ENCODE peak calls at places on chromosome X, in seven cellular contexts. One of them, this sample, is unnamed.

GRCh38 chrX:43676960-43677582 is 21.0 kb downstream of the MAOA start:
- DNase-seq in esophagus squamous epithelium: no peak
- DNase-seq in foreskin fibroblast: no peak
- DNase-seq in AG10803: no peak
- DNase-seq in mammary epithelial cell: peak; percentile 6
- DNase-seq in cardiac fibroblast: peak; percentile 55
- DNase-seq in fibroblast of the aortic adventitia: no peak
- DNase-seq in this sample: no peak

GRCh38 chrX:155870958-155871357 is 10.2 kb upstream of the VAMP7 start:
- DNase-seq in esophagus squamous epithelium: no peak
- DNase-seq in foreskin fibroblast: no peak
- DNase-seq in AG10803: no peak
- DNase-seq in mammary epithelial cell: no peak
- DNase-seq in cardiac fibroblast: no peak
- DNase-seq in fibroblast of the aortic adventitia: no peak
- DNase-seq in this sample: no peak

GRCh38 chrX:94908648-94909047 is 1234.6 kb downstream of the FAM133A start:
- DNase-seq in esophagus squamous epithelium: no peak
- DNase-seq in foreskin fibroblast: no peak
- DNase-seq in AG10803: no peak
- DNase-seq in mammary epithelial cell: no peak
- DNase-seq in cardiac fibroblast: no peak
- DNase-seq in fibroblast of the aortic adventitia: no peak
- DNase-seq in this sample: no peak

GRCh38 chrX:124217289-124218251 is 114.9 kb upstream of the TEX13D start:
- DNase-seq in esophagus squamous epithelium: no peak
- DNase-seq in foreskin fibroblast: peak; percentile 32
- DNase-seq in AG10803: peak; percentile 22
- DNase-seq in mammary epithelial cell: peak; percentile 83
- DNase-seq in cardiac fibroblast: peak; percentile 30
- DNase-seq in fibroblast of the aortic adventitia: no peak
- DNase-seq in this sample: no peak

GRCh38 chrX:39576081-39576701 is 521.6 kb downstream of the BCOR start:
- DNase-seq in esophagus squamous epithelium: no peak
- DNase-seq in foreskin fibroblast: no peak
- DNase-seq in AG10803: no peak
- DNase-seq in mammary epithelial cell: no peak
- DNase-seq in cardiac fibroblast: no peak
- DNase-seq in fibroblast of the aortic adventitia: no peak
- DNase-seq in this sample: no peak

GRCh38 chrX:83916525-83916924 is 55.6 kb downstream of the CYLC1 start:
- DNase-seq in esophagus squamous epithelium: no peak
- DNase-seq in foreskin fibroblast: no peak
- DNase-seq in AG10803: peak; percentile 2
- DNase-seq in mammary epithelial cell: peak; percentile 6
- DNase-seq in cardiac fibroblast: peak; percentile 8
- DNase-seq in fibroblast of the aortic adventitia: no peak
- DNase-seq in this sample: peak; percentile 23

GRCh38 chrX:17741123-17741511 is 3.8 kb downstream of the SCML1 start:
- DNase-seq in esophagus squamous epithelium: no peak
- DNase-seq in foreskin fibroblast: no peak
- DNase-seq in AG10803: no peak
- DNase-seq in mammary epithelial cell: no peak
- DNase-seq in cardiac fibroblast: no peak
- DNase-seq in fibroblast of the aortic adventitia: no peak
- DNase-seq in this sample: no peak

GRCh38 chrX:63664083-63664482 is 120.9 kb downstream of the ARHGEF9 start:
- DNase-seq in esophagus squamous epithelium: no peak
- DNase-seq in foreskin fibroblast: no peak
- DNase-seq in AG10803: no peak
- DNase-seq in mammary epithelial cell: no peak
- DNase-seq in cardiac fibroblast: peak; percentile 41
- DNase-seq in fibroblast of the aortic adventitia: peak; percentile 31
- DNase-seq in this sample: peak; percentile 18

GRCh38 chrX:50770702-50771101 is 43.3 kb downstream of the SHROOM4 start:
- DNase-seq in esophagus squamous epithelium: no peak
- DNase-seq in foreskin fibroblast: no peak
- DNase-seq in AG10803: no peak
- DNase-seq in mammary epithelial cell: peak; percentile 5
- DNase-seq in cardiac fibroblast: peak; percentile 23
- DNase-seq in fibroblast of the aortic adventitia: no peak
- DNase-seq in this sample: no peak

GRCh38 chrX:146449243-146449642 is 360.3 kb upstream of the CXorf51B start:
- DNase-seq in esophagus squamous epithelium: no peak
- DNase-seq in foreskin fibroblast: no peak
- DNase-seq in AG10803: no peak
- DNase-seq in mammary epithelial cell: no peak
- DNase-seq in cardiac fibroblast: no peak
- DNase-seq in fibroblast of the aortic adventitia: no peak
- DNase-seq in this sample: no peak

GRCh38 chrX:68372665-68373064 is 60.6 kb downstream of the OPHN1 start:
- DNase-seq in esophagus squamous epithelium: no peak
- DNase-seq in foreskin fibroblast: no peak
- DNase-seq in AG10803: no peak
- DNase-seq in mammary epithelial cell: no peak
- DNase-seq in cardiac fibroblast: no peak
- DNase-seq in fibroblast of the aortic adventitia: no peak
- DNase-seq in this sample: no peak

GRCh38 chrX:133323450-133323849 is 91.8 kb downstream of the GPC4 start:
- DNase-seq in esophagus squamous epithelium: no peak
- DNase-seq in foreskin fibroblast: no peak
- DNase-seq in AG10803: no peak
- DNase-seq in mammary epithelial cell: no peak
- DNase-seq in cardiac fibroblast: no peak
- DNase-seq in fibroblast of the aortic adventitia: no peak
- DNase-seq in this sample: no peak

GRCh38 chrX:319579-320125 is 1.1 kb upstream of the GTPBP6 start:
- DNase-seq in esophagus squamous epithelium: no peak
- DNase-seq in foreskin fibroblast: no peak
- DNase-seq in AG10803: no peak
- DNase-seq in mammary epithelial cell: no peak
- DNase-seq in cardiac fibroblast: no peak
- DNase-seq in fibroblast of the aortic adventitia: no peak
- DNase-seq in this sample: no peak

GRCh38 chrX:18702362-18703195 is 4.9 kb upstream of the PPEF1 start:
- DNase-seq in esophagus squamous epithelium: no peak
- DNase-seq in foreskin fibroblast: peak; percentile 10
- DNase-seq in AG10803: no peak
- DNase-seq in mammary epithelial cell: no peak
- DNase-seq in cardiac fibroblast: peak; percentile 57
- DNase-seq in fibroblast of the aortic adventitia: peak; percentile 51
- DNase-seq in this sample: peak; percentile 49

GRCh38 chrX:39063037-39063436 is 261.8 kb downstream of the MID1IP1 start:
- DNase-seq in esophagus squamous epithelium: no peak
- DNase-seq in foreskin fibroblast: no peak
- DNase-seq in AG10803: no peak
- DNase-seq in mammary epithelial cell: no peak
- DNase-seq in cardiac fibroblast: peak; percentile 7
- DNase-seq in fibroblast of the aortic adventitia: peak; percentile 1
- DNase-seq in this sample: peak; percentile 5

GRCh38 chrX:103063191-103063845 is 653 bp downstream of the BEX1 start:
- DNase-seq in esophagus squamous epithelium: no peak
- DNase-seq in foreskin fibroblast: peak; percentile 18
- DNase-seq in AG10803: peak; percentile 11
- DNase-seq in mammary epithelial cell: peak; percentile 9
- DNase-seq in cardiac fibroblast: peak; percentile 48
- DNase-seq in fibroblast of the aortic adventitia: peak; percentile 39
- DNase-seq in this sample: peak; percentile 30

GRCh38 chrX:39682778-39683177 is 415.0 kb downstream of the BCOR start:
- DNase-seq in esophagus squamous epithelium: no peak
- DNase-seq in foreskin fibroblast: no peak
- DNase-seq in AG10803: no peak
- DNase-seq in mammary epithelial cell: no peak
- DNase-seq in cardiac fibroblast: no peak
- DNase-seq in fibroblast of the aortic adventitia: no peak
- DNase-seq in this sample: no peak

GRCh38 chrX:132877954-132878536 is 80.4 kb downstream of the HS6ST2 start:
- DNase-seq in esophagus squamous epithelium: no peak
- DNase-seq in foreskin fibroblast: no peak
- DNase-seq in AG10803: no peak
- DNase-seq in mammary epithelial cell: no peak
- DNase-seq in cardiac fibroblast: no peak
- DNase-seq in fibroblast of the aortic adventitia: no peak
- DNase-seq in this sample: no peak

GRCh38 chrX:66007851-66008250 is 32.0 kb downstream of the VSIG4 start:
- DNase-seq in esophagus squamous epithelium: no peak
- DNase-seq in foreskin fibroblast: no peak
- DNase-seq in AG10803: no peak
- DNase-seq in mammary epithelial cell: no peak
- DNase-seq in cardiac fibroblast: no peak
- DNase-seq in fibroblast of the aortic adventitia: no peak
- DNase-seq in this sample: no peak

GRCh38 chrX:121000589-121000988 is 15.0 kb upstream of the CT47A1 start:
- DNase-seq in esophagus squamous epithelium: no peak
- DNase-seq in foreskin fibroblast: no peak
- DNase-seq in AG10803: no peak
- DNase-seq in mammary epithelial cell: peak; percentile 33
- DNase-seq in cardiac fibroblast: peak; percentile 58
- DNase-seq in fibroblast of the aortic adventitia: peak; percentile 22
- DNase-seq in this sample: peak; percentile 57

GRCh38 chrX:40727599-40728252 is 7.6 kb downstream of the MED14 start:
- DNase-seq in esophagus squamous epithelium: no peak
- DNase-seq in foreskin fibroblast: no peak
- DNase-seq in AG10803: peak; percentile 23
- DNase-seq in mammary epithelial cell: no peak
- DNase-seq in cardiac fibroblast: no peak
- DNase-seq in fibroblast of the aortic adventitia: no peak
- DNase-seq in this sample: peak; percentile 33

GRCh38 chrX:10157032-10157341 is 212 bp downstream of the CLCN4 start:
- DNase-seq in esophagus squamous epithelium: no peak
- DNase-seq in foreskin fibroblast: no peak
- DNase-seq in AG10803: no peak
- DNase-seq in mammary epithelial cell: no peak
- DNase-seq in cardiac fibroblast: no peak
- DNase-seq in fibroblast of the aortic adventitia: no peak
- DNase-seq in this sample: no peak

GRCh38 chrX:10160221-10160620 is 3.4 kb downstream of the CLCN4 start:
- DNase-seq in esophagus squamous epithelium: no peak
- DNase-seq in foreskin fibroblast: no peak
- DNase-seq in AG10803: no peak
- DNase-seq in mammary epithelial cell: no peak
- DNase-seq in cardiac fibroblast: no peak
- DNase-seq in fibroblast of the aortic adventitia: no peak
- DNase-seq in this sample: no peak

GRCh38 chrX:10159069-10159468 is 2.3 kb downstream of the CLCN4 start:
- DNase-seq in esophagus squamous epithelium: no peak
- DNase-seq in foreskin fibroblast: no peak
- DNase-seq in AG10803: no peak
- DNase-seq in mammary epithelial cell: no peak
- DNase-seq in cardiac fibroblast: no peak
- DNase-seq in fibroblast of the aortic adventitia: no peak
- DNase-seq in this sample: no peak

GRCh38 chrX:10157545-10157944 is 770 bp downstream of the CLCN4 start:
- DNase-seq in esophagus squamous epithelium: no peak
- DNase-seq in foreskin fibroblast: peak; percentile 11
- DNase-seq in AG10803: peak; percentile 14
- DNase-seq in mammary epithelial cell: no peak
- DNase-seq in cardiac fibroblast: peak; percentile 51
- DNase-seq in fibroblast of the aortic adventitia: peak; percentile 70
- DNase-seq in this sample: no peak

GRCh38 chrX:10158279-10158939 is 1.6 kb downstream of the CLCN4 start:
- DNase-seq in esophagus squamous epithelium: no peak
- DNase-seq in foreskin fibroblast: no peak
- DNase-seq in AG10803: no peak
- DNase-seq in mammary epithelial cell: no peak
- DNase-seq in cardiac fibroblast: no peak
- DNase-seq in fibroblast of the aortic adventitia: no peak
- DNase-seq in this sample: no peak
- H3K4me3 ChIP-seq in esophagus squamous epithelium: peak overlapping the region; percentile 32
- H3K4me3 ChIP-seq in foreskin fibroblast: peak overlapping the region; percentile 33
- H3K4me3 ChIP-seq in AG10803: peak overlapping the region; percentile 49
- H3K4me3 ChIP-seq in mammary epithelial cell: peak overlapping the region; percentile 28
- H3K4me3 ChIP-seq in cardiac fibroblast: peak overlapping the region; percentile 37
- H3K4me3 ChIP-seq in fibroblast of the aortic adventitia: peak overlapping the region; percentile 57
- H3K4me3 ChIP-seq in this sample: no peak overlapping the region

GRCh38 chrX:104665691-104666090 is 99.7 kb downstream of the IL1RAPL2 start:
- DNase-seq in esophagus squamous epithelium: no peak
- DNase-seq in foreskin fibroblast: no peak
- DNase-seq in AG10803: no peak
- DNase-seq in mammary epithelial cell: no peak
- DNase-seq in cardiac fibroblast: no peak
- DNase-seq in fibroblast of the aortic adventitia: no peak
- DNase-seq in this sample: no peak

GRCh38 chrX:104669063-104669462 is 103.1 kb downstream of the IL1RAPL2 start:
- DNase-seq in esophagus squamous epithelium: no peak
- DNase-seq in foreskin fibroblast: no peak
- DNase-seq in AG10803: no peak
- DNase-seq in mammary epithelial cell: no peak
- DNase-seq in cardiac fibroblast: no peak
- DNase-seq in fibroblast of the aortic adventitia: no peak
- DNase-seq in this sample: no peak

GRCh38 chrX:104670051-104670450 is 104.1 kb downstream of the IL1RAPL2 start:
- DNase-seq in esophagus squamous epithelium: no peak
- DNase-seq in foreskin fibroblast: no peak
- DNase-seq in AG10803: no peak
- DNase-seq in mammary epithelial cell: no peak
- DNase-seq in cardiac fibroblast: no peak
- DNase-seq in fibroblast of the aortic adventitia: no peak
- DNase-seq in this sample: no peak

GRCh38 chrX:104662694-104663093 is 96.7 kb downstream of the IL1RAPL2 start:
- DNase-seq in esophagus squamous epithelium: no peak
- DNase-seq in foreskin fibroblast: no peak
- DNase-seq in AG10803: no peak
- DNase-seq in mammary epithelial cell: no peak
- DNase-seq in cardiac fibroblast: no peak
- DNase-seq in fibroblast of the aortic adventitia: no peak
- DNase-seq in this sample: no peak

DNA sequence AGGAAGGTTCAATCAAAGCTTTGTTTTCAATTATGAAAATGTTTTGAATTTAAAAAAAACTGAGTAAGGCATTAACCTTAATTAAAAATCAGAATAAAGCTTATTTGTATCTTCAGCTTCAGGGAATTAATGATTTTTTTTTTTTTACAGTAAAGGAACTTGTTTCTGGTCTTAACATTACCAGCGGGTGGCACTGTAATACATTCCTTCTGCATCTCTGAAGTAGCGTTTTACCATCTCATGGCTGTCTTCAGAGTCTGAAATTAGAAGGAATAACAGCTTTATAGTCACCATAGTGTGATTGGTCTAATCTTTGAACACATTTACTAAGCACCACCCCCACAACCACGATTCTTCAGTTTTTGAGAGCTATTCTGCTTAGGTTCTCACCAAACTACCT is 102.6 kb downstream of the IL1RAPL2 start:
- DNase-seq in esophagus squamous epithelium: no peak
- DNase-seq in foreskin fibroblast: no peak
- DNase-seq in AG10803: no peak
- DNase-seq in mammary epithelial cell: peak; percentile 14
- DNase-seq in cardiac fibroblast: peak; percentile 7
- DNase-seq in fibroblast of the aortic adventitia: no peak
- DNase-seq in this sample: peak; percentile 49
- TF ChIP-seq CTCF in esophagus squamous epithelium: no peak
- TF ChIP-seq CTCF in foreskin fibroblast: no peak
- TF ChIP-seq CTCF in AG10803: no peak
- TF ChIP-seq CTCF in mammary epithelial cell: no peak
- TF ChIP-seq CTCF in cardiac fibroblast: no peak
- TF ChIP-seq CTCF in fibroblast of the aortic adventitia: no peak
- TF ChIP-seq CTCF in this sample: peak; percentile 26

GRCh38 chrX:70477734-70478075 is 33.1 kb downstream of the DLG3 start:
- DNase-seq in esophagus squamous epithelium: no peak
- DNase-seq in foreskin fibroblast: no peak
- DNase-seq in AG10803: no peak
- DNase-seq in mammary epithelial cell: no peak
- DNase-seq in cardiac fibroblast: peak; percentile 7
- DNase-seq in fibroblast of the aortic adventitia: no peak
- DNase-seq in this sample: no peak
- H3K4me3 ChIP-seq in esophagus squamous epithelium: no peak overlapping the region
- H3K4me3 ChIP-seq in foreskin fibroblast: no peak overlapping the region
- H3K4me3 ChIP-seq in AG10803: no peak overlapping the region
- H3K4me3 ChIP-seq in mammary epithelial cell: no peak overlapping the region
- H3K4me3 ChIP-seq in cardiac fibroblast: no peak overlapping the region
- H3K4me3 ChIP-seq in fibroblast of the aortic adventitia: no peak overlapping the region
- H3K4me3 ChIP-seq in this sample: no peak overlapping the region

GRCh38 chrX:4787971-4788370 is 1074.5 kb upstream of the PRKX start:
- DNase-seq in esophagus squamous epithelium: no peak
- DNase-seq in foreskin fibroblast: no peak
- DNase-seq in AG10803: no peak
- DNase-seq in mammary epithelial cell: no peak
- DNase-seq in cardiac fibroblast: no peak
- DNase-seq in fibroblast of the aortic adventitia: no peak
- DNase-seq in this sample: no peak
- TF ChIP-seq CTCF in esophagus squamous epithelium: no peak
- TF ChIP-seq CTCF in foreskin fibroblast: no peak
- TF ChIP-seq CTCF in AG10803: no peak
- TF ChIP-seq CTCF in mammary epithelial cell: no peak
- TF ChIP-seq CTCF in cardiac fibroblast: no peak
- TF ChIP-seq CTCF in fibroblast of the aortic adventitia: no peak
- TF ChIP-seq CTCF in this sample: no peak

This sample was measured in fibroblast of mammary gland.